ENCODE peak calls at places on chromosomes 2 and 18, in ten cellular contexts. One of them, this sample, is unnamed.

GRCh38 chr18:9038277-9038871 is 64.1 kb upstream of the NDUFV2 start:
- DNase-seq in M059J: peak; percentile 48
- DNase-seq in stimulated activated naive B cell treated with anti-CD40 and anti-IgM and Interleukin-4, amounts not matched to agents 10 μg/mL and 1 μg/mL and 100 μg/mL, for 72 hours: no peak
- DNase-seq in EL: no peak
- DNase-seq in activated CD8-positive, alpha-beta memory T cell treated with anti-CD3 and anti-CD28 coated beads, Interleukin-2, amount 50 U/mL, for 48 hours: no peak
- DNase-seq in choroid plexus epithelial cell: peak; percentile 9
- DNase-seq in iris pigment epithelial cell: peak; percentile 10
- DNase-seq in HuH-7.5: no peak
- DNase-seq in ELF-1: peak; percentile 12
- DNase-seq in ACHN: no peak
- DNase-seq in this sample: no peak

GRCh38 chr2:177138823-177139222 is 73.8 kb upstream of the HNRNPA3 start:
- DNase-seq in M059J: no peak
- DNase-seq in stimulated activated naive B cell treated with anti-CD40 and anti-IgM and Interleukin-4, amounts not matched to agents 10 μg/mL and 1 μg/mL and 100 μg/mL, for 72 hours: no peak
- DNase-seq in EL: no peak
- DNase-seq in activated CD8-positive, alpha-beta memory T cell treated with anti-CD3 and anti-CD28 coated beads, Interleukin-2, amount 50 U/mL, for 48 hours: no peak
- DNase-seq in choroid plexus epithelial cell: no peak
- DNase-seq in iris pigment epithelial cell: no peak
- DNase-seq in HuH-7.5: no peak
- DNase-seq in ELF-1: no peak
- DNase-seq in ACHN: no peak
- DNase-seq in this sample: no peak

GRCh38 chr18:79912409-79912991 is 39.0 kb downstream of the SLC66A2 start:
- DNase-seq in M059J: no peak
- DNase-seq in stimulated activated naive B cell treated with anti-CD40 and anti-IgM and Interleukin-4, amounts not matched to agents 10 μg/mL and 1 μg/mL and 100 μg/mL, for 72 hours: no peak
- DNase-seq in EL: no peak
- DNase-seq in activated CD8-positive, alpha-beta memory T cell treated with anti-CD3 and anti-CD28 coated beads, Interleukin-2, amount 50 U/mL, for 48 hours: peak; percentile 62
- DNase-seq in choroid plexus epithelial cell: peak; percentile 79
- DNase-seq in iris pigment epithelial cell: peak; percentile 62
- DNase-seq in HuH-7.5: no peak
- DNase-seq in ELF-1: no peak
- DNase-seq in ACHN: no peak
- DNase-seq in this sample: no peak

GRCh38 chr2:226135861-226136548 is 663.6 kb downstream of the IRS1 start:
- DNase-seq in M059J: no peak
- DNase-seq in stimulated activated naive B cell treated with anti-CD40 and anti-IgM and Interleukin-4, amounts not matched to agents 10 μg/mL and 1 μg/mL and 100 μg/mL, for 72 hours: no peak
- DNase-seq in EL: no peak
- DNase-seq in activated CD8-positive, alpha-beta memory T cell treated with anti-CD3 and anti-CD28 coated beads, Interleukin-2, amount 50 U/mL, for 48 hours: no peak
- DNase-seq in choroid plexus epithelial cell: no peak
- DNase-seq in iris pigment epithelial cell: no peak
- DNase-seq in HuH-7.5: no peak
- DNase-seq in ELF-1: no peak
- DNase-seq in ACHN: no peak
- DNase-seq in this sample: no peak

GRCh38 chr2:35504419-35504818 is 851.2 kb upstream of the CRIM1 start:
- DNase-seq in M059J: no peak
- DNase-seq in stimulated activated naive B cell treated with anti-CD40 and anti-IgM and Interleukin-4, amounts not matched to agents 10 μg/mL and 1 μg/mL and 100 μg/mL, for 72 hours: no peak
- DNase-seq in EL: no peak
- DNase-seq in activated CD8-positive, alpha-beta memory T cell treated with anti-CD3 and anti-CD28 coated beads, Interleukin-2, amount 50 U/mL, for 48 hours: no peak
- DNase-seq in choroid plexus epithelial cell: no peak
- DNase-seq in iris pigment epithelial cell: no peak
- DNase-seq in HuH-7.5: no peak
- DNase-seq in ELF-1: no peak
- DNase-seq in ACHN: no peak
- DNase-seq in this sample: no peak

GRCh38 chr2:27225526-27225925 is 8.4 kb downstream of the CAD start:
- DNase-seq in M059J: no peak
- DNase-seq in stimulated activated naive B cell treated with anti-CD40 and anti-IgM and Interleukin-4, amounts not matched to agents 10 μg/mL and 1 μg/mL and 100 μg/mL, for 72 hours: no peak
- DNase-seq in EL: no peak
- DNase-seq in activated CD8-positive, alpha-beta memory T cell treated with anti-CD3 and anti-CD28 coated beads, Interleukin-2, amount 50 U/mL, for 48 hours: no peak
- DNase-seq in choroid plexus epithelial cell: no peak
- DNase-seq in iris pigment epithelial cell: no peak
- DNase-seq in HuH-7.5: no peak
- DNase-seq in ELF-1: no peak
- DNase-seq in ACHN: no peak
- DNase-seq in this sample: no peak

GRCh38 chr18:62900132-62900883 is 185.0 kb downstream of the PHLPP1 start:
- DNase-seq in M059J: no peak
- DNase-seq in stimulated activated naive B cell treated with anti-CD40 and anti-IgM and Interleukin-4, amounts not matched to agents 10 μg/mL and 1 μg/mL and 100 μg/mL, for 72 hours: no peak
- DNase-seq in EL: no peak
- DNase-seq in activated CD8-positive, alpha-beta memory T cell treated with anti-CD3 and anti-CD28 coated beads, Interleukin-2, amount 50 U/mL, for 48 hours: no peak
- DNase-seq in choroid plexus epithelial cell: no peak
- DNase-seq in iris pigment epithelial cell: no peak
- DNase-seq in HuH-7.5: no peak
- DNase-seq in ELF-1: no peak
- DNase-seq in ACHN: no peak
- DNase-seq in this sample: no peak

GRCh38 chr2:240926516-240927389 is 20.6 kb downstream of the CROCC2 start:
- DNase-seq in M059J: no peak
- DNase-seq in stimulated activated naive B cell treated with anti-CD40 and anti-IgM and Interleukin-4, amounts not matched to agents 10 μg/mL and 1 μg/mL and 100 μg/mL, for 72 hours: no peak
- DNase-seq in EL: no peak
- DNase-seq in activated CD8-positive, alpha-beta memory T cell treated with anti-CD3 and anti-CD28 coated beads, Interleukin-2, amount 50 U/mL, for 48 hours: peak; percentile 48
- DNase-seq in choroid plexus epithelial cell: no peak
- DNase-seq in iris pigment epithelial cell: no peak
- DNase-seq in HuH-7.5: no peak
- DNase-seq in ELF-1: peak; percentile 44
- DNase-seq in ACHN: no peak
- DNase-seq in this sample: peak; percentile 39

GRCh38 chr2:120638450-120638849 is 97.2 kb upstream of the GLI2 start:
- DNase-seq in M059J: no peak
- DNase-seq in stimulated activated naive B cell treated with anti-CD40 and anti-IgM and Interleukin-4, amounts not matched to agents 10 μg/mL and 1 μg/mL and 100 μg/mL, for 72 hours: no peak
- DNase-seq in EL: no peak
- DNase-seq in activated CD8-positive, alpha-beta memory T cell treated with anti-CD3 and anti-CD28 coated beads, Interleukin-2, amount 50 U/mL, for 48 hours: no peak
- DNase-seq in choroid plexus epithelial cell: no peak
- DNase-seq in iris pigment epithelial cell: no peak
- DNase-seq in HuH-7.5: no peak
- DNase-seq in ELF-1: no peak
- DNase-seq in ACHN: no peak
- DNase-seq in this sample: no peak

GRCh38 chr2:23135481-23136100 is 249.4 kb upstream of the KLHL29 start:
- DNase-seq in M059J: peak; percentile 1
- DNase-seq in stimulated activated naive B cell treated with anti-CD40 and anti-IgM and Interleukin-4, amounts not matched to agents 10 μg/mL and 1 μg/mL and 100 μg/mL, for 72 hours: no peak
- DNase-seq in EL: no peak
- DNase-seq in activated CD8-positive, alpha-beta memory T cell treated with anti-CD3 and anti-CD28 coated beads, Interleukin-2, amount 50 U/mL, for 48 hours: no peak
- DNase-seq in choroid plexus epithelial cell: no peak
- DNase-seq in iris pigment epithelial cell: no peak
- DNase-seq in HuH-7.5: no peak
- DNase-seq in ELF-1: peak; percentile 67
- DNase-seq in ACHN: no peak
- DNase-seq in this sample: no peak

GRCh38 chr2:41914936-41915335 is 132.9 kb upstream of the PKDCC start:
- DNase-seq in M059J: no peak
- DNase-seq in stimulated activated naive B cell treated with anti-CD40 and anti-IgM and Interleukin-4, amounts not matched to agents 10 μg/mL and 1 μg/mL and 100 μg/mL, for 72 hours: no peak
- DNase-seq in EL: no peak
- DNase-seq in activated CD8-positive, alpha-beta memory T cell treated with anti-CD3 and anti-CD28 coated beads, Interleukin-2, amount 50 U/mL, for 48 hours: no peak
- DNase-seq in choroid plexus epithelial cell: no peak
- DNase-seq in iris pigment epithelial cell: no peak
- DNase-seq in HuH-7.5: no peak
- DNase-seq in ELF-1: no peak
- DNase-seq in ACHN: no peak
- DNase-seq in this sample: no peak

GRCh38 chr2:240405133-240405532 is 30.3 kb upstream of the GPC1 start:
- DNase-seq in M059J: no peak
- DNase-seq in stimulated activated naive B cell treated with anti-CD40 and anti-IgM and Interleukin-4, amounts not matched to agents 10 μg/mL and 1 μg/mL and 100 μg/mL, for 72 hours: no peak
- DNase-seq in EL: no peak
- DNase-seq in activated CD8-positive, alpha-beta memory T cell treated with anti-CD3 and anti-CD28 coated beads, Interleukin-2, amount 50 U/mL, for 48 hours: peak; percentile 15
- DNase-seq in choroid plexus epithelial cell: no peak
- DNase-seq in iris pigment epithelial cell: no peak
- DNase-seq in HuH-7.5: no peak
- DNase-seq in ELF-1: no peak
- DNase-seq in ACHN: no peak
- DNase-seq in this sample: no peak

GRCh38 chr2:45120546-45120945 is 111.3 kb upstream of the SIX2 start:
- DNase-seq in M059J: peak; percentile 93
- DNase-seq in stimulated activated naive B cell treated with anti-CD40 and anti-IgM and Interleukin-4, amounts not matched to agents 10 μg/mL and 1 μg/mL and 100 μg/mL, for 72 hours: no peak
- DNase-seq in EL: no peak
- DNase-seq in activated CD8-positive, alpha-beta memory T cell treated with anti-CD3 and anti-CD28 coated beads, Interleukin-2, amount 50 U/mL, for 48 hours: no peak
- DNase-seq in choroid plexus epithelial cell: no peak
- DNase-seq in iris pigment epithelial cell: peak; percentile 22
- DNase-seq in HuH-7.5: no peak
- DNase-seq in ELF-1: no peak
- DNase-seq in ACHN: no peak
- DNase-seq in this sample: no peak

GRCh38 chr18:35267809-35268208 is 22.2 kb downstream of the ZSCAN30 start:
- DNase-seq in M059J: no peak
- DNase-seq in stimulated activated naive B cell treated with anti-CD40 and anti-IgM and Interleukin-4, amounts not matched to agents 10 μg/mL and 1 μg/mL and 100 μg/mL, for 72 hours: no peak
- DNase-seq in EL: no peak
- DNase-seq in activated CD8-positive, alpha-beta memory T cell treated with anti-CD3 and anti-CD28 coated beads, Interleukin-2, amount 50 U/mL, for 48 hours: peak; percentile 62
- DNase-seq in choroid plexus epithelial cell: no peak
- DNase-seq in iris pigment epithelial cell: no peak
- DNase-seq in HuH-7.5: no peak
- DNase-seq in ELF-1: peak; percentile 11
- DNase-seq in ACHN: no peak
- DNase-seq in this sample: no peak

GRCh38 chr2:67463810-67464209 is 66.7 kb downstream of the ETAA1 start:
- DNase-seq in M059J: peak; percentile 93
- DNase-seq in stimulated activated naive B cell treated with anti-CD40 and anti-IgM and Interleukin-4, amounts not matched to agents 10 μg/mL and 1 μg/mL and 100 μg/mL, for 72 hours: no peak
- DNase-seq in EL: no peak
- DNase-seq in activated CD8-positive, alpha-beta memory T cell treated with anti-CD3 and anti-CD28 coated beads, Interleukin-2, amount 50 U/mL, for 48 hours: no peak
- DNase-seq in choroid plexus epithelial cell: no peak
- DNase-seq in iris pigment epithelial cell: no peak
- DNase-seq in HuH-7.5: no peak
- DNase-seq in ELF-1: peak; percentile 8
- DNase-seq in ACHN: no peak
- DNase-seq in this sample: peak; percentile 69

GRCh38 chr2:241724259-241724974 is 10.0 kb upstream of the D2HGDH start:
- DNase-seq in M059J: no peak
- DNase-seq in stimulated activated naive B cell treated with anti-CD40 and anti-IgM and Interleukin-4, amounts not matched to agents 10 μg/mL and 1 μg/mL and 100 μg/mL, for 72 hours: no peak
- DNase-seq in EL: no peak
- DNase-seq in activated CD8-positive, alpha-beta memory T cell treated with anti-CD3 and anti-CD28 coated beads, Interleukin-2, amount 50 U/mL, for 48 hours: no peak
- DNase-seq in choroid plexus epithelial cell: no peak
- DNase-seq in iris pigment epithelial cell: no peak
- DNase-seq in HuH-7.5: peak; percentile 47
- DNase-seq in ELF-1: peak; percentile 33
- DNase-seq in ACHN: no peak
- DNase-seq in this sample: peak; percentile 46

GRCh38 chr2:147989809-147990403 is 30.6 kb downstream of the ORC4 start:
- DNase-seq in M059J: peak; percentile 42
- DNase-seq in stimulated activated naive B cell treated with anti-CD40 and anti-IgM and Interleukin-4, amounts not matched to agents 10 μg/mL and 1 μg/mL and 100 μg/mL, for 72 hours: no peak
- DNase-seq in EL: peak; percentile 48
- DNase-seq in activated CD8-positive, alpha-beta memory T cell treated with anti-CD3 and anti-CD28 coated beads, Interleukin-2, amount 50 U/mL, for 48 hours: no peak
- DNase-seq in choroid plexus epithelial cell: peak; percentile 82
- DNase-seq in iris pigment epithelial cell: peak; percentile 63
- DNase-seq in HuH-7.5: peak; percentile 5
- DNase-seq in ELF-1: no peak
- DNase-seq in ACHN: peak; percentile 79
- DNase-seq in this sample: peak; percentile 52

GRCh38 chr2:45184606-45185005 is 175.4 kb upstream of the SIX2 start:
- DNase-seq in M059J: peak; percentile 88
- DNase-seq in stimulated activated naive B cell treated with anti-CD40 and anti-IgM and Interleukin-4, amounts not matched to agents 10 μg/mL and 1 μg/mL and 100 μg/mL, for 72 hours: no peak
- DNase-seq in EL: peak; percentile 81
- DNase-seq in activated CD8-positive, alpha-beta memory T cell treated with anti-CD3 and anti-CD28 coated beads, Interleukin-2, amount 50 U/mL, for 48 hours: no peak
- DNase-seq in choroid plexus epithelial cell: no peak
- DNase-seq in iris pigment epithelial cell: peak; percentile 48
- DNase-seq in HuH-7.5: no peak
- DNase-seq in ELF-1: peak; percentile 35
- DNase-seq in ACHN: peak; percentile 61
- DNase-seq in this sample: no peak

GRCh38 chr18:65439184-65439583 is 311.6 kb upstream of the CDH7 start:
- DNase-seq in M059J: no peak
- DNase-seq in stimulated activated naive B cell treated with anti-CD40 and anti-IgM and Interleukin-4, amounts not matched to agents 10 μg/mL and 1 μg/mL and 100 μg/mL, for 72 hours: no peak
- DNase-seq in EL: no peak
- DNase-seq in activated CD8-positive, alpha-beta memory T cell treated with anti-CD3 and anti-CD28 coated beads, Interleukin-2, amount 50 U/mL, for 48 hours: no peak
- DNase-seq in choroid plexus epithelial cell: peak; percentile 0
- DNase-seq in iris pigment epithelial cell: no peak
- DNase-seq in HuH-7.5: no peak
- DNase-seq in ELF-1: no peak
- DNase-seq in ACHN: no peak
- DNase-seq in this sample: peak; percentile 1

This sample was measured in NCI-H82.